ENCODE peak calls at places on chromosomes 12 and 14, in six cellular contexts. E is thoracic aorta; I is colonic mucosa; O is CD8-positive, alpha-beta memory T cell; R is esophagus squamous epithelium; W is ovary. N is an unnamed sample.

GRCh38 chr12:67698711-67699603 is 50.4 kb downstream of the DYRK2 start:
- DNase-seq in E (no peak), W (no peak), R (no peak), O (peak; percentile 69), I (no peak), N (peak; percentile 23)

GRCh38 chr14:96108061-96108795 is 69.1 kb downstream of the C14orf132 start:
- DNase-seq in W (no peak), R (no peak), E (no peak), O (no peak), I (no peak), N (no peak)

GRCh38 chr12:30529489-30530269 is 166.0 kb downstream of the IPO8 start:
- DNase-seq in I (no peak), R (no peak), W (no peak), E (no peak), O (no peak), N (no peak)

GRCh38 chr14:89572566-89573398 is 155.7 kb upstream of the FOXN3 start:
- DNase-seq in I (no peak), E (no peak), O (no peak), R (no peak), W (no peak), N (peak; percentile 49)

GRCh38 chr12:21539797-21540196 is 13.7 kb downstream of the SPX start:
- DNase-seq in O (no peak), R (no peak), I (no peak), E (no peak), W (no peak), N (no peak)

GRCh38 chr12:26268841-26269553 is 73.6 kb downstream of the SSPN start:
- DNase-seq in W (no peak), O (no peak), E (no peak), R (no peak), I (no peak), N (peak; percentile 83)

GRCh38 chr14:79009286-79009685 is 839.1 kb downstream of the NRXN3 start:
- DNase-seq in W (no peak), I (no peak), R (no peak), E (no peak), O (no peak), N (no peak)

GRCh38 chr12:122851820-122852219 is 16.6 kb downstream of the HIP1R start:
- DNase-seq in E (no peak), I (no peak), R (no peak), O (no peak), W (no peak), N (no peak)

GRCh38 chr14:53144244-53144643 is 8.9 kb downstream of the DDHD1 start:
- DNase-seq in R (no peak), I (no peak), E (no peak), O (no peak), W (no peak), N (no peak)

GRCh38 chr12:68406134-68406576 is 74.0 kb upstream of the MDM1 start:
- DNase-seq in I (peak; percentile 95), R (peak; percentile 26), W (peak; percentile 92), E (peak; percentile 19), O (no peak), N (peak; percentile 85)

DNA sequence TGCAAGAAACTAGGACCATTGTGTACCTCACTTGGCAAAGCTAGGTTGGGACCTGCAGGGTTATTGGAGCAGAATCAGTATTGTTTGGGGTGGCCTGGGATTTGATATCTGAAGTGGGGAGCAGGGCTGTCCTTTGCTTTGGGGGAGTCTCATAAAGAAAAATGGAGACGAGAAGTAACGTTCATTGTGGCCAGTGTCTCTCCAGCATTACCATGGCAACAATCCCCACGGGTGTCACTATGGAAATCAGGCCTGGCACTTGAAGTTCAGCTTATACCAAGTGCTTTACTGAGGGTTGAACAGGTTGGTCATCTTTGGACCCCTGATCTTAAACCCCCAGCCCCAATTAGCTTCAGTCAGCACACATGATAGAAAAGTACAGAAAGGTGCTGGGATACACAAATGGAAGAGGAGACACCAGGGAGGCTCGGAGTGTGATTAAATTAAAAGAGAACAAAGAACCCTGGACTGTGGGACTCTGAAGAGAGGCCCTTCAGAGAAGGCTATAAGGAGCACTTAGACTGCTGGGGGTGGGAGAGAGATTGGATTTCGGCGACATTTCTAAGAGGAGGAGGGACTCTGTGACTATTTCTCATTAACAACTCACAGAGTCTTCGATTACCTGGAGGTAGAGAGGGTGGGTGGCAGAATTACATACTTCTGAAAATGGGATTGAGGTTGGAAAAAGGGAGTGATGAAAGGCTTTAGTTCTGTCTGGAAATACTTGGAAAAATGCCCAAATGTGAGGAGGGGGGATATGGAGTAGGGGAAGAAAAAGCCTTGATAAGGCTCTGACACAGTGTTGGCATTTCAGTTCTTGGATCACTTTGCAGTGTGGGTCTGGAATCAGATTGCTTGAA is 3.7 kb downstream of the KIF5A start:
- DNase-seq in R (no peak), W (no peak), O (peak; percentile 3), I (no peak), E (no peak), N (no peak)
- H3K4me3 ChIP-seq in R (no peak overlapping the region), W (no peak overlapping the region), O (no peak overlapping the region), I (no peak overlapping the region), E (no peak overlapping the region), N (no peak overlapping the region)

DNA sequence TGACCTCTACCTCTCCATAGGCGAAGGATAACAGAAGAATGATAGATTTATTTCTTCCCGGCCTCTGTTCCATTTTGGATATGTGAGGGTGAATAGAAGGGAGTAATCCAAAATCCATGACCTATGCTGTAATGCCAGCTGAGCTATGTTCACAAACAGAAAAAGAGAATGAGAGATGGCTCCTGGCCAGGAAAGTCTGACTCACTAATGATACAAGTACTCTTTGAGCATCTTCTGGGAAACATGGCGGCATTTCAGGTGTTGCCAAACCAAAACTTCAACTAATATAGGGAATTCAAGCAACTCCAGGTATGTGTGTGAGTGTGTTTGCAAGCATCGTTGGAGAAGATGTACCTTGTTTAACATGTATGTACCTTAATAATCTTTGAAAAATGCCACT is 55.1 kb downstream of the MED13L start:
- DNase-seq in E (peak; percentile 66), I (peak; percentile 78), R (no peak), W (peak; percentile 93), O (no peak), N (peak; percentile 57)
- H3K27ac ChIP-seq in E (peak overlapping the region; percentile 23), I (no peak overlapping the region), R (peak overlapping the region; percentile 15), W (no peak overlapping the region), O (no peak overlapping the region), N (no peak overlapping the region)

GRCh38 chr14:21219561-21220111 is 49.6 kb downstream of the HNRNPC start:
- DNase-seq in W (no peak), E (no peak), R (no peak), I (no peak), O (no peak), N (no peak)
- H3K36me3 ChIP-seq in W (no peaks in the 10 kb centered on the region), E (peaks cover 12% of the 10 kb centered on the region), R (peaks cover 6% of the 10 kb centered on the region), I (peaks cover 4% of the 10 kb centered on the region), O (peaks cover 30% of the 10 kb centered on the region), N (peaks cover 6% of the 10 kb centered on the region)

DNA sequence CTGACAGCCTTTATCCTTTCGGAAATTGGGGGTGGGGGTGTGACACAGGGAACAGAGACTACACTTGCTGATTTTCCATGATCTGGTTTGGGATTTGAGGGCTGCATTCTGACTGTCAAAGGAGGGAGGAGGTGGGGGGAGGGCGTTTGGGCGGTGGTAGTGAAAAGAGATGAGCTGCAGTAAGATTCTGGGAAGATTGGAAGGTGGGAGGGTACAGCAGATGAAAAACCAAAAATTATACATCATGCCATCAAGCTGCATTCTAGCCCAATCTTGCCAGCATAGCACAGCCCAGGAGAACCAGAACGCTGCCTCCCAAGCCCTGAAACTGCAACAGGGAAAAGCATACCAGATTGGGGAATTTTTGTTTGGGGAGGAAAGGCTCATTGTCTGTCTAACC is 2.4 kb downstream of the RND1 start:
- DNase-seq in I (no peak), O (no peak), W (no peak), R (no peak), E (no peak), N (no peak)
- H3K4me3 ChIP-seq in I (no peak overlapping the region), O (no peak overlapping the region), W (no peak overlapping the region), R (no peak overlapping the region), E (no peak overlapping the region), N (no peak overlapping the region)

DNA sequence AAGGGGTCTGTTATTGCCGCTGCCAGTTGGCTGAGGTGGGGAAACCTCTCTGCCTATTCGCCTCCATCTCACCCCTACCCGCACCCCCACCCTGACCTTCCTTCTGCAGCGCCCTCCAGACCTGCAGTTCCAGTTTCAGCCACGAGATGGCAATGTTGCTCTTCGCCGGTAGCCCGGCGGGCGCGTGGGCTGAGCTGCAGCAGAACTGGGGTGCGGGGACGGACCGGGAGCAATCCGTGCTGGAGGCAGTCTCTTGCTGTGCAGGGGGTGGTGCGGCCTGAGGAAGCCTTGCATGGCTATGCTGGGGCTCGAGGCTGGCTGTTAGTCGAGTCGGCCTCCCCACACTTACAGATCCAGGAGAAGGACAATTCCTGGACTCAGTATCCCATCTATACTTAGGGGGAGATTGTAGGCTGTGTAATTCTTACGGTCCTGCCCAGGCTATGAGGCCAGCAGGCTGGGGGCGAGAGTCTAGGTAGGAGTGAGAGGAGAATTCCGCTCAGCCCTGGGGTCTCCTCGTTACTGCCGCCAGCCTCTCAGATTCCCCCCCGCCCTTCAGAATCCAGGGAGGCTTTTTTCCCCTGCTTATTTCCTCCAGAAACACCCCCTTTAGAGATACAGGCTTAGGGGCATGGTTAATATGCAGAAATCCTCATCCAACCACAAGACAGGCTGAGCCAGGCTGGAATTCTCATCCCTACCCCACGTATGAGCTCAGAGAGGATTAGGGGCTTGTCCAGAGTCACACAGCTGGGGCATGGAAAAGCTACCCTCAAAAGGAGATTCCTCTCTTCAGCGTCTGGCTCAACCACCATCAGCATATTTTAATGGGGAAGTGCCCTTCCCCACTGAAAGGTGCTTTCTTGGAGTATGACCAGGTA is 118.2 kb downstream of the AACS start:
- DNase-seq in I (peak; percentile 77), O (peak; percentile 77), E (no peak), R (peak; percentile 6), W (peak; percentile 53), N (peak; percentile 72)
- H3K27ac ChIP-seq in I (no peak overlapping the region), O (no peak overlapping the region), E (no peak overlapping the region), R (no peak overlapping the region), W (no peak overlapping the region), N (no peak overlapping the region)

GRCh38 chr12:119082496-119082895 is 96.2 kb upstream of the HSPB8 start:
- DNase-seq in I (no peak), O (no peak), R (no peak), W (no peak), E (no peak), N (no peak)
- H3K36me3 ChIP-seq in I (no peaks in the 10 kb centered on the region), O (no peaks in the 10 kb centered on the region), R (no peaks in the 10 kb centered on the region), W (no peaks in the 10 kb centered on the region), E (no peaks in the 10 kb centered on the region), N (no peaks in the 10 kb centered on the region)

GRCh38 chr12:14239350-14239934 is 126.0 kb upstream of the ATF7IP start:
- DNase-seq in O (peak; percentile 51), W (no peak), R (no peak), E (no peak), I (peak; percentile 52), N (no peak)
- H3K4me3 ChIP-seq in O (peak overlapping the region; percentile 9), W (no peak overlapping the region), R (peak overlapping the region; percentile 1), E (peak overlapping the region; percentile 49), I (no peak overlapping the region), N (no peak overlapping the region)

DNA sequence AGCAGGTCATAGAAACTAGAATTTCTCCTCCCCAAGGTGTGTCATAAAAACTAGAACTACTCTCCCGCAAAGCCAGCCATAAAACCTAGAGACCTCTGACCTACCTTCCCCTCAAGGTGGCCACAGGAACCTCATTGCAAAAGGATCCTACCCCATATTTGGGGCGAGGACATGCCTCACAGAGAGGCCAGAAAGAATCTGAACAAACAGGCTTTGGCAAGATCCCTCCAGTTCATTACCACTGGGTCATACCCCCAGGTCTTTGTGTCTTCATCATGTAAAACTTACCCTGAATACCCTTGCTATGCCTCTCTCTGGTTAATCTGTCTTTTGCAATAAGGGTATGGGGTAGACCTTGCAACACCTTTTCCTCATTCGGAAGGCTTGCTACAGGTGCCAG is 64.8 kb upstream of the ZFP36L1 start:
- DNase-seq in E (no peak), R (no peak), O (no peak), W (no peak), I (no peak), N (no peak)
- H3K27ac ChIP-seq in E (no peak overlapping the region), R (no peak overlapping the region), O (no peak overlapping the region), W (no peak overlapping the region), I (no peak overlapping the region), N (no peak overlapping the region)